ENCODE peak calls at places on chromosomes 4 and X, in nine cellular contexts. F is heart right ventricle, A is brain microvascular endothelial cell, C is cardiac muscle cell, V is IMR-90, R is heart left ventricle, O is GM23338, L is fibroblast of lung, N is transverse colon. K is an unnamed sample.

GRCh38 chr4:74886490-74886889 is 46.4 kb upstream of the PARM1 start:
- DNase-seq in O (no peak), C (no peak), N (no peak), L (peak), R (no peak), V (peak), A (no peak), F (no peak), K (no peak)

GRCh38 chr4:78551420-78552351 is at the start of gene ANXA3:
- DNase-seq in C (peak), F (peak), O (peak), V (no peak), R (peak), N (peak), A (no peak), L (peak), K (peak)

GRCh38 chrX:5337160-5337559 is 891.5 kb downstream of the NLGN4X start:
- DNase-seq in N (no peak), A (no peak), O (no peak), L (no peak), C (no peak), V (no peak), R (no peak), F (no peak), K (no peak)

GRCh38 chr4:38621004-38621684 is 42.9 kb upstream of the KLF3 start:
- DNase-seq in A (no peak), O (no peak), N (peak), C (no peak), V (peak), R (no peak), L (peak), F (no peak), K (no peak)

GRCh38 chr4:184824081-184824775 is 1.5 kb downstream of the ACSL1 start:
- DNase-seq in R (no peak), N (no peak), F (no peak), O (no peak), L (no peak), A (no peak), C (no peak), V (peak), K (no peak)

GRCh38 chr4:128812360-128812958 is 3.0 kb downstream of the JADE1 start:
- DNase-seq in V (peak), L (peak), F (peak), A (peak), C (peak), N (no peak), R (peak), O (peak), K (no peak)

GRCh38 chr4:95835672-95836071 is 4.2 kb upstream of the PDHA2 start:
- DNase-seq in C (peak), R (no peak), N (no peak), F (peak), L (no peak), O (peak), V (no peak), A (no peak), K (no peak)

GRCh38 chr4:143743591-143743990 is 43.1 kb upstream of the FREM3 start:
- DNase-seq in R (no peak), O (no peak), F (no peak), N (no peak), L (no peak), V (no peak), A (peak), C (no peak), K (no peak)

GRCh38 chr4:32140636-32141035 is 1420.5 kb downstream of the PCDH7 start:
- DNase-seq in L (peak), A (peak), C (no peak), O (no peak), N (no peak), V (peak), F (no peak), R (no peak), K (no peak)

GRCh38 chr4:151175204-151175603 is 75.8 kb downstream of the RPS3A start:
- DNase-seq in A (no peak), L (no peak), F (no peak), O (no peak), C (no peak), R (no peak), N (no peak), V (no peak), K (no peak)

GRCh38 chr4:73520821-73521220 is 39.3 kb downstream of the AFM start:
- DNase-seq in L (peak), O (peak), F (no peak), C (no peak), V (peak), A (peak), R (no peak), N (no peak), K (no peak)

GRCh38 chrX:42106556-42106955 is 183.2 kb upstream of the CASK start:
- DNase-seq in F (no peak), L (no peak), A (no peak), N (no peak), C (no peak), R (no peak), O (no peak), V (peak), K (no peak)

GRCh38 chr4:41258783-41259182 is 2.1 kb downstream of the UCHL1 start:
- DNase-seq in V (peak), R (no peak), L (peak), A (peak), C (peak), F (no peak), O (peak), N (no peak), K (no peak)

GRCh38 chr4:81032174-81032551 is 1.7 kb downstream of the BMP3 start:
- DNase-seq in L (no peak), V (no peak), O (peak), N (no peak), C (no peak), R (no peak), A (no peak), F (no peak), K (no peak)

GRCh38 chr4:31518796-31519250 is 798.7 kb downstream of the PCDH7 start:
- DNase-seq in F (no peak), C (no peak), O (no peak), N (no peak), L (peak), R (no peak), A (peak), V (peak), K (no peak)

DNA sequence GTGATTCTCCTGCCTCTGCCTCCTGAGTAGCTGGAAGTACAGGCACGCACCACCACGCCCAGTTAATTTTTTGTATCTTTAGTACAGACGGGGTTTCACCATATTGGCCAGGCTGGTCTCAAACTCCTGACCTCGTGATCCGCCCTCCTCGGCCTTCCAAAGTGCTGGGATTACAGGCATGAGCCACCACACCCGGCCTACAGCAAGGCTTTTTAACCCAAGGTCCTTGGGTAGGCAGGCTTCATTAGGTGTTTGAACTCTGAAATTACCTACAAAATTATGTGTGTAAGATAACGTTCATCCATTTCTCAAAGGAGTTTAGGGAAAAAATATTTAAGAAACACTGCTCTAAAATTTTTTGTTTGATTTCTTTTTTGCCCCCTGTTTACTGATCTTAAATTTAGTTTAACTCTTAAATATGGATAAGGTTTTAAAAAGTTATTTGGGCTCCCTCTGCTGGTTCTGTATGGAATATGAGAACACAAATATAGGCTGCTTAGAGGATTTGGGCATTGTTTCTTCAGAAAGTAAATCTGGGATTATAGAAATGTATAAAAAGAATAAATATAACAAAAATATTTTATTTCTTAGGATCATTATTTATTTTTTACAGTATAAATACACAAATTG is 92.8 kb downstream of the CBR4 start:
- DNase-seq in O (peak), V (peak), A (peak), N (no peak), R (no peak), C (peak), L (peak), F (no peak), K (no peak)
- TF ChIP-seq CTCF in O (no peak), V (peak), A (peak), N (peak), R (peak), C (peak), L (peak), F (peak), K (peak)

GRCh38 chrX:39903343-39903742 is 194.4 kb downstream of the BCOR start:
- DNase-seq in N (no peak), F (no peak), O (no peak), C (no peak), V (peak), R (no peak), L (peak), A (no peak), K (no peak)

GRCh38 chrX:39898147-39898546 is 199.6 kb downstream of the BCOR start:
- DNase-seq in O (no peak), C (no peak), F (no peak), L (no peak), R (no peak), A (no peak), V (no peak), N (no peak), K (no peak)

GRCh38 chrX:39899876-39900787 is 197.6 kb downstream of the BCOR start:
- DNase-seq in L (no peak), A (no peak), R (no peak), N (no peak), F (no peak), C (no peak), O (no peak), V (no peak), K (no peak)

GRCh38 chrX:39899059-39899458 is 198.7 kb downstream of the BCOR start:
- DNase-seq in F (no peak), C (no peak), N (no peak), V (no peak), R (no peak), A (no peak), O (no peak), L (no peak), K (no peak)

DNA sequence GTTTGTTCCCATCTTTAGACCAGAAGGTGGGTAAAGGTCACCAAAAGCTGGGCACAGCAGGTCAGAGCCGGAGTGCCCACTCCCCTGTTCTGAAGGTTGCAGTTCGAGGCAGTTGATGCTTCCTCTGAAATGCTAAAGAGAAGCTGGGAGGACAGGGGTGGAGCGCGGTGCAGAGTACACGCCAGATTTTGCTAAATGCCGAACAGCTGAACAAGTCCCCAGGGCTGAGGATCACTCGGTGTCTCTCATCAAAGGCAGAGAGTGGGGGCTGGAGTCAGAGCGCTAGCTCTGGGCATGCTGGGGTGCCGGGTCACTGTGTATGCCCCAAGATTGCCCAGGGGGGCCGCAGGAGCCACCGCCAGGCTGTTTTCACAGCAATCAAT is 197.0 kb downstream of the BCOR start:
- DNase-seq in R (no peak), F (no peak), L (no peak), A (no peak), N (no peak), V (no peak), C (no peak), O (peak), K (no peak)
- H3K4me3 ChIP-seq in R (no peak), F (no peak), L (no peak), A (no peak), N (no peak), V (no peak), C (no peak), O (no peak), K (peak)

DNA sequence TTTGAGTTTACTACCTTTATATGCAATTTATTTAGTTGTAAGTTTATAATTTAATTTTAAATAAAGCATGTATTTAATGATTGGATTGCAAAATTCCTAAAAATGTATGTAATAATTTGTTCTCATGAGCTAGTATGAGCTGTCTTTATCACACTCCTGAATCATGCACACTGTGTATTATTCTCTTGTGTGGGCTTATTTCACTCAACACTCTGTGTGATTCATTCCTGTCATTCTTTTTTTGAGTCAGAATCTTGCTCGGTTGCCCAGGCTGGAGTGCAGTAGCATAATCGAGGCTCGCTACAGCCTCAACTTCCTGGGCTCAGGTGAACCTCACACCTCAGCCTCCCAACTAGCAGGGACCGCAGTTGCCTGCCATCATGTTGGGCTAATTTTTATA is 123.1 kb upstream of the SLC34A2 start:
- DNase-seq in A (no peak), N (no peak), O (no peak), R (no peak), F (no peak), V (no peak), L (no peak), C (no peak), K (no peak)
- H3K27ac ChIP-seq in A (no peak), N (no peak), O (no peak), R (no peak), F (no peak), V (no peak), L (no peak), C (no peak), K (no peak)

DNA sequence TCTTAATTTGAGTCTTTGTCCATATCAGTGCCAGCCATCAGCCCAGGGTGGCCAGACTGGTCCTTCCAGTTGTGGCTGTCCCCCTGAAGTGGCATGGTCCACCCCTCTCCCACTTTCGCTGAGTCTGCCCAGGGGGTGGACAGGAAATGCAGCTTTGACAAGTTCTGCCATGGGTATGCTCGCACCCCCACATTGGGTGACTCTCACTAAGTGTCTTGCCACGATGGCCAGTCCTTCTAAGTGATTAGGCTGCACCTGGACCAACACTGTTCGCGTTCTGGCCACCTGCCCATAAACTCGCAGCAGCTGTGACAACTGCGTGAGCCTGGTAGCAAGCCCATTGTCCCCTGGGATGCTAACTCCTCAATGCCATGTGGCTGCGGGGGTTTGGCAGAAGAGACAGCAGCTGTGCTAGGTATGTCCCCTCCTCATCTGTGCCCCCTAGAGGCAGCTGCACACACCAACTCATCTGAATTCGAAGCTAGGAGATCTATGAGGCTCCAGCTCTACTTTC is 10.0 kb upstream of the LNX1 start:
- DNase-seq in L (no peak), C (peak), F (no peak), V (no peak), R (peak), O (peak), N (peak), A (no peak), K (peak)
- TF ChIP-seq CTCF in L (peak), C (peak), F (peak), V (peak), R (peak), O (peak), N (peak), A (peak), K (peak)

DNA sequence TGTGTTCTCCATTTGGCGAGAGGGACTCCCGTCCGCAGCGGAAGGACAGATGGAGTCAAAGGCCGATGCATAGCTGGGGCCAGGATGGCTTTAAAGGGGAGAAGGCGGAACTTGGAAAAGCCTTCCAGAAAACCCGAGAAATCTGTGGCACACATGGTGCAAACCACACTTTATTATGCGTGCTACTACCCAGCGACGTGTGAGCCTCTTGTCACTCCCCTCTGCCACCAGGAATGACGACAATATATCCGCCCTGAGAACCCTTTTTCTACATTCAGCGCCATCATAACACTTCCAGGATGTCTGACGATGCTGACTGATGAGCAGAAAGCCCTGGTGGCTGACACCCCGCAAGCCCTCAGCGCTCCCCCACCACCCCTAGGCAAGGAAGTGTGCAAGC is 689 bp upstream of the DCHS2 start:
- DNase-seq in V (no peak), C (no peak), F (no peak), A (no peak), R (no peak), L (no peak), O (peak), N (no peak), K (no peak)
- H3K4me3 ChIP-seq in V (no peak), C (peak), F (peak), A (peak), R (peak), L (no peak), O (peak), N (peak), K (peak)

DNA sequence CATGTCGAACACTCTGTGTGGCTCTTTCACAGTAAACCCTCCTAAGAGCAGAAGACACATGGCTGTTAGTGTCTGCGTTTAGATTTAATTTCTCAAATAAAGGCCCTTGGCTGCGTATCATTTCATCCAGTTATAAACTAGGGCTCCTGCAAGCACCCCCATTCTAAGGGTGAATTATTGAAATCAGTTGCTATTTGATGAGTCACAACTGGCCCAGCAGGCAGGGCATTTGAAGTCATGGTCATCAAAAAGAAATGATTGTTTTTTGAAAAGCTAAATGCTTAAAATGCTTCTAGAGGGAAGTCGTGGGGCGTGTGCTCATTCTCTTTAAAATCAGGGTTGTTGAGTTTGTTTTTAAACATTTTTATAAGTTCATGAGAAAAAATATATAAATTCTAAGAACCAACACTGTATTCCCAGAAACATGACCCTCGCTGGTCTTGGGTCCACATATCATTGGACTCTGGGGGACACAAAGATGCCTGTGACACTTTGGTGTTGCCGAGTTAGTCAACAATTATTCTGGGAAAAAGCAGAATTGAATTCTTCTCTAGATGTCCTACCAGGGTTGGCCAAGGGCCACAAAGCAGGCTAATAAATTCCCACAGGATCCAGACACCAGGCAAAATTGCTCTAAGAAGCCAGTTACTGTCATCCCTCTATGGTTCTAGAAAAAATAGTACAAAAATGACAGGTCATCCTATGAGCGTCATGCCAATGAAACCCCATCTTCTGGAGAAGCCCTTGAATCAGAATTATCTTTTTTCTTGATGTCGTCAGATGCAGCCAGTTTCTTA is 99.5 kb upstream of the MYOZ2 start:
- DNase-seq in A (no peak), L (peak), F (no peak), C (no peak), O (no peak), V (peak), R (peak), N (no peak), K (no peak)
- H3K27ac ChIP-seq in A (no peak), L (no peak), F (peak), C (peak), O (no peak), V (peak), R (peak), N (peak), K (peak)

DNA sequence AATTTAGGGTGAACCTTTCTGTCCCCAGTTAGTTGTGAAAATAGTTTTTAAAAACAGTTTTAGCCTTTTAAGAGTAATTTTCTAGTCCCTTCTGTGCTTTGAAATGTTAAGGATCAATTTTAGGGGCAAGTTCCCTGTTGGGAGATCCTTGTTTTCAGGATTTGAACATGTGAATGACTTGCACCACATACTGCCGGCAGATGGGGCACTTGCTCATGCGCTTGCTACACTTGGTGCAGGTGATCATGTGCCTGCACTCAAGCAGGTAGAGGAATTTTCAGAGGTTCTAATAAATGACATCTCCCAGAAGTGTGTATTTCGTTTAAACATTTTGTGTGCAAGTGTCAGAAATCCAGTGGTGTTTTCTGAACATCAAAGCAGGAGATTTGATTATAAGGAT is 195.9 kb downstream of the CHM start:
- DNase-seq in C (peak), N (peak), V (peak), F (no peak), A (no peak), L (no peak), R (no peak), O (peak), K (no peak)
- TF ChIP-seq CTCF in C (peak), N (peak), V (peak), F (peak), A (peak), L (peak), R (peak), O (peak), K (peak)